ENCODE peak calls at places on chromosomes 11 and 22, in nine cellular contexts. One of them, this sample, is unnamed.

GRCh38 chr22:23849009-23850006 is 8.4 kb upstream of the SLC2A11 start:
- DNase-seq in B cell: peak; percentile 93
- DNase-seq in activated CD4-positive, alpha-beta T cell treated with anti-CD3 and anti-CD28 coated beads, Interleukin-2, amount 50 U/mL, for 4 hours: peak; percentile 83
- DNase-seq in CD8-positive, alpha-beta memory T cell: peak; percentile 82
- DNase-seq in stimulated activated CD4-positive, alpha-beta T cell treated with anti-CD3 and anti-CD28 coated beads, Interleukin-4, amount 100 ng/mL, for 48 hours: peak; percentile 81
- DNase-seq in NCI-H226: peak; percentile 12
- DNase-seq in choroid plexus epithelial cell: peak; percentile 65
- DNase-seq in GM12864: no peak
- DNase-seq in posterior cingulate gyrus: peak; percentile 88
- DNase-seq in this sample: peak; percentile 79

GRCh38 chr11:57387284-57388030 is 3.0 kb downstream of the PRG2 start:
- DNase-seq in B cell: no peak
- DNase-seq in activated CD4-positive, alpha-beta T cell treated with anti-CD3 and anti-CD28 coated beads, Interleukin-2, amount 50 U/mL, for 4 hours: no peak
- DNase-seq in CD8-positive, alpha-beta memory T cell: no peak
- DNase-seq in stimulated activated CD4-positive, alpha-beta T cell treated with anti-CD3 and anti-CD28 coated beads, Interleukin-4, amount 100 ng/mL, for 48 hours: no peak
- DNase-seq in NCI-H226: no peak
- DNase-seq in choroid plexus epithelial cell: peak; percentile 42
- DNase-seq in GM12864: no peak
- DNase-seq in posterior cingulate gyrus: peak; percentile 38
- DNase-seq in this sample: no peak

GRCh38 chr11:23364076-23364475 is 503.8 kb upstream of the CCDC179 start:
- DNase-seq in B cell: no peak
- DNase-seq in activated CD4-positive, alpha-beta T cell treated with anti-CD3 and anti-CD28 coated beads, Interleukin-2, amount 50 U/mL, for 4 hours: no peak
- DNase-seq in CD8-positive, alpha-beta memory T cell: no peak
- DNase-seq in stimulated activated CD4-positive, alpha-beta T cell treated with anti-CD3 and anti-CD28 coated beads, Interleukin-4, amount 100 ng/mL, for 48 hours: no peak
- DNase-seq in NCI-H226: no peak
- DNase-seq in choroid plexus epithelial cell: no peak
- DNase-seq in GM12864: no peak
- DNase-seq in posterior cingulate gyrus: no peak
- DNase-seq in this sample: no peak

GRCh38 chr11:7577883-7578242 is 64.1 kb downstream of the PPFIBP2 start:
- DNase-seq in B cell: no peak
- DNase-seq in activated CD4-positive, alpha-beta T cell treated with anti-CD3 and anti-CD28 coated beads, Interleukin-2, amount 50 U/mL, for 4 hours: no peak
- DNase-seq in CD8-positive, alpha-beta memory T cell: no peak
- DNase-seq in stimulated activated CD4-positive, alpha-beta T cell treated with anti-CD3 and anti-CD28 coated beads, Interleukin-4, amount 100 ng/mL, for 48 hours: no peak
- DNase-seq in NCI-H226: no peak
- DNase-seq in choroid plexus epithelial cell: peak; percentile 73
- DNase-seq in GM12864: no peak
- DNase-seq in posterior cingulate gyrus: no peak
- DNase-seq in this sample: no peak

GRCh38 chr11:107720305-107720775 is 8.5 kb upstream of the SLN start:
- DNase-seq in B cell: no peak
- DNase-seq in activated CD4-positive, alpha-beta T cell treated with anti-CD3 and anti-CD28 coated beads, Interleukin-2, amount 50 U/mL, for 4 hours: no peak
- DNase-seq in CD8-positive, alpha-beta memory T cell: no peak
- DNase-seq in stimulated activated CD4-positive, alpha-beta T cell treated with anti-CD3 and anti-CD28 coated beads, Interleukin-4, amount 100 ng/mL, for 48 hours: no peak
- DNase-seq in NCI-H226: peak; percentile 55
- DNase-seq in choroid plexus epithelial cell: no peak
- DNase-seq in GM12864: no peak
- DNase-seq in posterior cingulate gyrus: no peak
- DNase-seq in this sample: no peak

GRCh38 chr22:31630331-31631329 is 31.4 kb downstream of the PISD start:
- DNase-seq in B cell: peak; percentile 97
- DNase-seq in activated CD4-positive, alpha-beta T cell treated with anti-CD3 and anti-CD28 coated beads, Interleukin-2, amount 50 U/mL, for 4 hours: peak; percentile 85
- DNase-seq in CD8-positive, alpha-beta memory T cell: peak; percentile 86
- DNase-seq in stimulated activated CD4-positive, alpha-beta T cell treated with anti-CD3 and anti-CD28 coated beads, Interleukin-4, amount 100 ng/mL, for 48 hours: peak; percentile 82
- DNase-seq in NCI-H226: peak; percentile 74
- DNase-seq in choroid plexus epithelial cell: peak; percentile 85
- DNase-seq in GM12864: no peak
- DNase-seq in posterior cingulate gyrus: peak; percentile 57
- DNase-seq in this sample: peak; percentile 79

GRCh38 chr22:31942091-31942490 is 2.2 kb upstream of the YWHAH start:
- DNase-seq in B cell: no peak
- DNase-seq in activated CD4-positive, alpha-beta T cell treated with anti-CD3 and anti-CD28 coated beads, Interleukin-2, amount 50 U/mL, for 4 hours: no peak
- DNase-seq in CD8-positive, alpha-beta memory T cell: no peak
- DNase-seq in stimulated activated CD4-positive, alpha-beta T cell treated with anti-CD3 and anti-CD28 coated beads, Interleukin-4, amount 100 ng/mL, for 48 hours: no peak
- DNase-seq in NCI-H226: no peak
- DNase-seq in choroid plexus epithelial cell: no peak
- DNase-seq in GM12864: no peak
- DNase-seq in posterior cingulate gyrus: no peak
- DNase-seq in this sample: no peak

GRCh38 chr22:19178659-19179471 is at the start of gene SLC25A1:
- DNase-seq in B cell: peak; percentile 92
- DNase-seq in activated CD4-positive, alpha-beta T cell treated with anti-CD3 and anti-CD28 coated beads, Interleukin-2, amount 50 U/mL, for 4 hours: peak; percentile 67
- DNase-seq in CD8-positive, alpha-beta memory T cell: peak; percentile 78
- DNase-seq in stimulated activated CD4-positive, alpha-beta T cell treated with anti-CD3 and anti-CD28 coated beads, Interleukin-4, amount 100 ng/mL, for 48 hours: peak; percentile 90
- DNase-seq in NCI-H226: peak; percentile 60
- DNase-seq in choroid plexus epithelial cell: peak; percentile 89
- DNase-seq in GM12864: peak; percentile 44
- DNase-seq in posterior cingulate gyrus: peak; percentile 96
- DNase-seq in this sample: peak; percentile 91

GRCh38 chr11:1839924-1840779 is 1.4 kb downstream of the TNNI2 start:
- DNase-seq in B cell: peak; percentile 94
- DNase-seq in activated CD4-positive, alpha-beta T cell treated with anti-CD3 and anti-CD28 coated beads, Interleukin-2, amount 50 U/mL, for 4 hours: no peak
- DNase-seq in CD8-positive, alpha-beta memory T cell: no peak
- DNase-seq in stimulated activated CD4-positive, alpha-beta T cell treated with anti-CD3 and anti-CD28 coated beads, Interleukin-4, amount 100 ng/mL, for 48 hours: no peak
- DNase-seq in NCI-H226: no peak
- DNase-seq in choroid plexus epithelial cell: no peak
- DNase-seq in GM12864: peak; percentile 45
- DNase-seq in posterior cingulate gyrus: no peak
- DNase-seq in this sample: no peak

GRCh38 chr11:9803685-9804413 is 140.0 kb downstream of the SWAP70 start:
- DNase-seq in B cell: no peak
- DNase-seq in activated CD4-positive, alpha-beta T cell treated with anti-CD3 and anti-CD28 coated beads, Interleukin-2, amount 50 U/mL, for 4 hours: no peak
- DNase-seq in CD8-positive, alpha-beta memory T cell: no peak
- DNase-seq in stimulated activated CD4-positive, alpha-beta T cell treated with anti-CD3 and anti-CD28 coated beads, Interleukin-4, amount 100 ng/mL, for 48 hours: no peak
- DNase-seq in NCI-H226: peak; percentile 44
- DNase-seq in choroid plexus epithelial cell: peak; percentile 62
- DNase-seq in GM12864: no peak
- DNase-seq in posterior cingulate gyrus: no peak
- DNase-seq in this sample: no peak

GRCh38 chr11:2549876-2550605 is 105.2 kb downstream of the KCNQ1 start:
- DNase-seq in B cell: no peak
- DNase-seq in activated CD4-positive, alpha-beta T cell treated with anti-CD3 and anti-CD28 coated beads, Interleukin-2, amount 50 U/mL, for 4 hours: no peak
- DNase-seq in CD8-positive, alpha-beta memory T cell: no peak
- DNase-seq in stimulated activated CD4-positive, alpha-beta T cell treated with anti-CD3 and anti-CD28 coated beads, Interleukin-4, amount 100 ng/mL, for 48 hours: no peak
- DNase-seq in NCI-H226: no peak
- DNase-seq in choroid plexus epithelial cell: no peak
- DNase-seq in GM12864: no peak
- DNase-seq in posterior cingulate gyrus: peak; percentile 43
- DNase-seq in this sample: no peak

GRCh38 chr11:17066691-17067090 is 10.8 kb downstream of the RPS13 start:
- DNase-seq in B cell: no peak
- DNase-seq in activated CD4-positive, alpha-beta T cell treated with anti-CD3 and anti-CD28 coated beads, Interleukin-2, amount 50 U/mL, for 4 hours: no peak
- DNase-seq in CD8-positive, alpha-beta memory T cell: no peak
- DNase-seq in stimulated activated CD4-positive, alpha-beta T cell treated with anti-CD3 and anti-CD28 coated beads, Interleukin-4, amount 100 ng/mL, for 48 hours: no peak
- DNase-seq in NCI-H226: no peak
- DNase-seq in choroid plexus epithelial cell: no peak
- DNase-seq in GM12864: no peak
- DNase-seq in posterior cingulate gyrus: no peak
- DNase-seq in this sample: no peak

GRCh38 chr11:35083181-35084061 is 55.5 kb upstream of the CD44 start:
- DNase-seq in B cell: peak; percentile 70
- DNase-seq in activated CD4-positive, alpha-beta T cell treated with anti-CD3 and anti-CD28 coated beads, Interleukin-2, amount 50 U/mL, for 4 hours: peak; percentile 42
- DNase-seq in CD8-positive, alpha-beta memory T cell: peak; percentile 46
- DNase-seq in stimulated activated CD4-positive, alpha-beta T cell treated with anti-CD3 and anti-CD28 coated beads, Interleukin-4, amount 100 ng/mL, for 48 hours: peak; percentile 52
- DNase-seq in NCI-H226: peak; percentile 99
- DNase-seq in choroid plexus epithelial cell: peak; percentile 99
- DNase-seq in GM12864: peak; percentile 77
- DNase-seq in posterior cingulate gyrus: no peak
- DNase-seq in this sample: no peak

GRCh38 chr11:44916797-44917196 is 33.9 kb downstream of the TP53I11 start:
- DNase-seq in B cell: no peak
- DNase-seq in activated CD4-positive, alpha-beta T cell treated with anti-CD3 and anti-CD28 coated beads, Interleukin-2, amount 50 U/mL, for 4 hours: no peak
- DNase-seq in CD8-positive, alpha-beta memory T cell: no peak
- DNase-seq in stimulated activated CD4-positive, alpha-beta T cell treated with anti-CD3 and anti-CD28 coated beads, Interleukin-4, amount 100 ng/mL, for 48 hours: no peak
- DNase-seq in NCI-H226: no peak
- DNase-seq in choroid plexus epithelial cell: no peak
- DNase-seq in GM12864: no peak
- DNase-seq in posterior cingulate gyrus: no peak
- DNase-seq in this sample: no peak

GRCh38 chr11:69558519-69558941 is 77.1 kb downstream of the LINC01488 start:
- DNase-seq in B cell: no peak
- DNase-seq in activated CD4-positive, alpha-beta T cell treated with anti-CD3 and anti-CD28 coated beads, Interleukin-2, amount 50 U/mL, for 4 hours: peak; percentile 29
- DNase-seq in CD8-positive, alpha-beta memory T cell: no peak
- DNase-seq in stimulated activated CD4-positive, alpha-beta T cell treated with anti-CD3 and anti-CD28 coated beads, Interleukin-4, amount 100 ng/mL, for 48 hours: peak; percentile 16
- DNase-seq in NCI-H226: no peak
- DNase-seq in choroid plexus epithelial cell: no peak
- DNase-seq in GM12864: no peak
- DNase-seq in posterior cingulate gyrus: no peak
- DNase-seq in this sample: no peak

GRCh38 chr11:34250732-34251639 is 106.8 kb downstream of the ABTB2 start:
- DNase-seq in B cell: peak; percentile 81
- DNase-seq in activated CD4-positive, alpha-beta T cell treated with anti-CD3 and anti-CD28 coated beads, Interleukin-2, amount 50 U/mL, for 4 hours: peak; percentile 64
- DNase-seq in CD8-positive, alpha-beta memory T cell: peak; percentile 66
- DNase-seq in stimulated activated CD4-positive, alpha-beta T cell treated with anti-CD3 and anti-CD28 coated beads, Interleukin-4, amount 100 ng/mL, for 48 hours: peak; percentile 50
- DNase-seq in NCI-H226: peak; percentile 73
- DNase-seq in choroid plexus epithelial cell: peak; percentile 28
- DNase-seq in GM12864: no peak
- DNase-seq in posterior cingulate gyrus: peak; percentile 43
- DNase-seq in this sample: no peak

GRCh38 chr11:59145534-59145933 is 2.9 kb downstream of the FAM111A start:
- DNase-seq in B cell: no peak
- DNase-seq in activated CD4-positive, alpha-beta T cell treated with anti-CD3 and anti-CD28 coated beads, Interleukin-2, amount 50 U/mL, for 4 hours: no peak
- DNase-seq in CD8-positive, alpha-beta memory T cell: no peak
- DNase-seq in stimulated activated CD4-positive, alpha-beta T cell treated with anti-CD3 and anti-CD28 coated beads, Interleukin-4, amount 100 ng/mL, for 48 hours: no peak
- DNase-seq in NCI-H226: peak; percentile 27
- DNase-seq in choroid plexus epithelial cell: peak; percentile 82
- DNase-seq in GM12864: no peak
- DNase-seq in posterior cingulate gyrus: no peak
- DNase-seq in this sample: no peak

GRCh38 chr22:48902983-48903650 is 924.6 kb downstream of the BRD1 start:
- DNase-seq in B cell: no peak
- DNase-seq in activated CD4-positive, alpha-beta T cell treated with anti-CD3 and anti-CD28 coated beads, Interleukin-2, amount 50 U/mL, for 4 hours: no peak
- DNase-seq in CD8-positive, alpha-beta memory T cell: no peak
- DNase-seq in stimulated activated CD4-positive, alpha-beta T cell treated with anti-CD3 and anti-CD28 coated beads, Interleukin-4, amount 100 ng/mL, for 48 hours: no peak
- DNase-seq in NCI-H226: no peak
- DNase-seq in choroid plexus epithelial cell: no peak
- DNase-seq in GM12864: no peak
- DNase-seq in posterior cingulate gyrus: no peak
- DNase-seq in this sample: no peak

GRCh38 chr11:133827556-133827955 is 17.8 kb downstream of the SPATA19 start:
- DNase-seq in B cell: no peak
- DNase-seq in activated CD4-positive, alpha-beta T cell treated with anti-CD3 and anti-CD28 coated beads, Interleukin-2, amount 50 U/mL, for 4 hours: no peak
- DNase-seq in CD8-positive, alpha-beta memory T cell: no peak
- DNase-seq in stimulated activated CD4-positive, alpha-beta T cell treated with anti-CD3 and anti-CD28 coated beads, Interleukin-4, amount 100 ng/mL, for 48 hours: no peak
- DNase-seq in NCI-H226: no peak
- DNase-seq in choroid plexus epithelial cell: no peak
- DNase-seq in GM12864: no peak
- DNase-seq in posterior cingulate gyrus: no peak
- DNase-seq in this sample: no peak

GRCh38 chr11:119590651-119591308 is 138.2 kb downstream of the NECTIN1 start:
- DNase-seq in B cell: no peak
- DNase-seq in activated CD4-positive, alpha-beta T cell treated with anti-CD3 and anti-CD28 coated beads, Interleukin-2, amount 50 U/mL, for 4 hours: no peak
- DNase-seq in CD8-positive, alpha-beta memory T cell: no peak
- DNase-seq in stimulated activated CD4-positive, alpha-beta T cell treated with anti-CD3 and anti-CD28 coated beads, Interleukin-4, amount 100 ng/mL, for 48 hours: no peak
- DNase-seq in NCI-H226: peak; percentile 76
- DNase-seq in choroid plexus epithelial cell: no peak
- DNase-seq in GM12864: no peak
- DNase-seq in posterior cingulate gyrus: no peak
- DNase-seq in this sample: peak; percentile 42

GRCh38 chr22:26168199-26168915 is 905 bp upstream of the SEZ6L start:
- DNase-seq in B cell: no peak
- DNase-seq in activated CD4-positive, alpha-beta T cell treated with anti-CD3 and anti-CD28 coated beads, Interleukin-2, amount 50 U/mL, for 4 hours: no peak
- DNase-seq in CD8-positive, alpha-beta memory T cell: no peak
- DNase-seq in stimulated activated CD4-positive, alpha-beta T cell treated with anti-CD3 and anti-CD28 coated beads, Interleukin-4, amount 100 ng/mL, for 48 hours: no peak
- DNase-seq in NCI-H226: no peak
- DNase-seq in choroid plexus epithelial cell: no peak
- DNase-seq in GM12864: no peak
- DNase-seq in posterior cingulate gyrus: no peak
- DNase-seq in this sample: no peak

GRCh38 chr22:22171357-22172218 is 73.0 kb upstream of the VPREB1 start:
- DNase-seq in B cell: no peak
- DNase-seq in activated CD4-positive, alpha-beta T cell treated with anti-CD3 and anti-CD28 coated beads, Interleukin-2, amount 50 U/mL, for 4 hours: no peak
- DNase-seq in CD8-positive, alpha-beta memory T cell: no peak
- DNase-seq in stimulated activated CD4-positive, alpha-beta T cell treated with anti-CD3 and anti-CD28 coated beads, Interleukin-4, amount 100 ng/mL, for 48 hours: no peak
- DNase-seq in NCI-H226: no peak
- DNase-seq in choroid plexus epithelial cell: peak; percentile 18
- DNase-seq in GM12864: no peak
- DNase-seq in posterior cingulate gyrus: no peak
- DNase-seq in this sample: no peak

GRCh38 chr22:24845036-24845918 is 39.3 kb downstream of the SGSM1 start:
- DNase-seq in B cell: no peak
- DNase-seq in activated CD4-positive, alpha-beta T cell treated with anti-CD3 and anti-CD28 coated beads, Interleukin-2, amount 50 U/mL, for 4 hours: no peak
- DNase-seq in CD8-positive, alpha-beta memory T cell: no peak
- DNase-seq in stimulated activated CD4-positive, alpha-beta T cell treated with anti-CD3 and anti-CD28 coated beads, Interleukin-4, amount 100 ng/mL, for 48 hours: no peak
- DNase-seq in NCI-H226: no peak
- DNase-seq in choroid plexus epithelial cell: peak; percentile 33
- DNase-seq in GM12864: no peak
- DNase-seq in posterior cingulate gyrus: no peak
- DNase-seq in this sample: no peak

GRCh38 chr11:76578655-76579046 is 91.9 kb downstream of the LRRC32 start:
- DNase-seq in B cell: no peak
- DNase-seq in activated CD4-positive, alpha-beta T cell treated with anti-CD3 and anti-CD28 coated beads, Interleukin-2, amount 50 U/mL, for 4 hours: no peak
- DNase-seq in CD8-positive, alpha-beta memory T cell: no peak
- DNase-seq in stimulated activated CD4-positive, alpha-beta T cell treated with anti-CD3 and anti-CD28 coated beads, Interleukin-4, amount 100 ng/mL, for 48 hours: no peak
- DNase-seq in NCI-H226: no peak
- DNase-seq in choroid plexus epithelial cell: no peak
- DNase-seq in GM12864: no peak
- DNase-seq in posterior cingulate gyrus: no peak
- DNase-seq in this sample: no peak

GRCh38 chr11:72575533-72576170 is 98.6 kb downstream of the PDE2A start:
- DNase-seq in B cell: no peak
- DNase-seq in activated CD4-positive, alpha-beta T cell treated with anti-CD3 and anti-CD28 coated beads, Interleukin-2, amount 50 U/mL, for 4 hours: no peak
- DNase-seq in CD8-positive, alpha-beta memory T cell: no peak
- DNase-seq in stimulated activated CD4-positive, alpha-beta T cell treated with anti-CD3 and anti-CD28 coated beads, Interleukin-4, amount 100 ng/mL, for 48 hours: no peak
- DNase-seq in NCI-H226: no peak
- DNase-seq in choroid plexus epithelial cell: no peak
- DNase-seq in GM12864: no peak
- DNase-seq in posterior cingulate gyrus: no peak
- DNase-seq in this sample: no peak

GRCh38 chr11:77842451-77843121 is 21.6 kb downstream of the AAMDC start:
- DNase-seq in B cell: no peak
- DNase-seq in activated CD4-positive, alpha-beta T cell treated with anti-CD3 and anti-CD28 coated beads, Interleukin-2, amount 50 U/mL, for 4 hours: no peak
- DNase-seq in CD8-positive, alpha-beta memory T cell: no peak
- DNase-seq in stimulated activated CD4-positive, alpha-beta T cell treated with anti-CD3 and anti-CD28 coated beads, Interleukin-4, amount 100 ng/mL, for 48 hours: no peak
- DNase-seq in NCI-H226: peak; percentile 67
- DNase-seq in choroid plexus epithelial cell: peak; percentile 60
- DNase-seq in GM12864: no peak
- DNase-seq in posterior cingulate gyrus: no peak
- DNase-seq in this sample: no peak

GRCh38 chr22:38953577-38954413 is 3.6 kb upstream of the APOBEC3A start:
- DNase-seq in B cell: no peak
- DNase-seq in activated CD4-positive, alpha-beta T cell treated with anti-CD3 and anti-CD28 coated beads, Interleukin-2, amount 50 U/mL, for 4 hours: peak; percentile 31
- DNase-seq in CD8-positive, alpha-beta memory T cell: no peak
- DNase-seq in stimulated activated CD4-positive, alpha-beta T cell treated with anti-CD3 and anti-CD28 coated beads, Interleukin-4, amount 100 ng/mL, for 48 hours: peak; percentile 77
- DNase-seq in NCI-H226: no peak
- DNase-seq in choroid plexus epithelial cell: no peak
- DNase-seq in GM12864: peak; percentile 91
- DNase-seq in posterior cingulate gyrus: no peak
- DNase-seq in this sample: no peak

GRCh38 chr22:37210041-37210803 is 2.1 kb downstream of the SSTR3 start:
- DNase-seq in B cell: peak; percentile 22
- DNase-seq in activated CD4-positive, alpha-beta T cell treated with anti-CD3 and anti-CD28 coated beads, Interleukin-2, amount 50 U/mL, for 4 hours: no peak
- DNase-seq in CD8-positive, alpha-beta memory T cell: no peak
- DNase-seq in stimulated activated CD4-positive, alpha-beta T cell treated with anti-CD3 and anti-CD28 coated beads, Interleukin-4, amount 100 ng/mL, for 48 hours: no peak
- DNase-seq in NCI-H226: no peak
- DNase-seq in choroid plexus epithelial cell: no peak
- DNase-seq in GM12864: no peak
- DNase-seq in posterior cingulate gyrus: no peak
- DNase-seq in this sample: no peak

GRCh38 chr11:12771875-12772274 is 97.7 kb downstream of the TEAD1 start:
- DNase-seq in B cell: no peak
- DNase-seq in activated CD4-positive, alpha-beta T cell treated with anti-CD3 and anti-CD28 coated beads, Interleukin-2, amount 50 U/mL, for 4 hours: no peak
- DNase-seq in CD8-positive, alpha-beta memory T cell: no peak
- DNase-seq in stimulated activated CD4-positive, alpha-beta T cell treated with anti-CD3 and anti-CD28 coated beads, Interleukin-4, amount 100 ng/mL, for 48 hours: no peak
- DNase-seq in NCI-H226: peak; percentile 17
- DNase-seq in choroid plexus epithelial cell: peak; percentile 41
- DNase-seq in GM12864: peak; percentile 21
- DNase-seq in posterior cingulate gyrus: no peak
- DNase-seq in this sample: no peak

GRCh38 chr11:71364176-71364671 is 84.0 kb downstream of the DHCR7 start:
- DNase-seq in B cell: no peak
- DNase-seq in activated CD4-positive, alpha-beta T cell treated with anti-CD3 and anti-CD28 coated beads, Interleukin-2, amount 50 U/mL, for 4 hours: no peak
- DNase-seq in CD8-positive, alpha-beta memory T cell: no peak
- DNase-seq in stimulated activated CD4-positive, alpha-beta T cell treated with anti-CD3 and anti-CD28 coated beads, Interleukin-4, amount 100 ng/mL, for 48 hours: no peak
- DNase-seq in NCI-H226: no peak
- DNase-seq in choroid plexus epithelial cell: no peak
- DNase-seq in GM12864: no peak
- DNase-seq in posterior cingulate gyrus: peak; percentile 63
- DNase-seq in this sample: peak; percentile 44

GRCh38 chr11:9639099-9639498 is 24.8 kb upstream of the SWAP70 start:
- DNase-seq in B cell: no peak
- DNase-seq in activated CD4-positive, alpha-beta T cell treated with anti-CD3 and anti-CD28 coated beads, Interleukin-2, amount 50 U/mL, for 4 hours: no peak
- DNase-seq in CD8-positive, alpha-beta memory T cell: no peak
- DNase-seq in stimulated activated CD4-positive, alpha-beta T cell treated with anti-CD3 and anti-CD28 coated beads, Interleukin-4, amount 100 ng/mL, for 48 hours: no peak
- DNase-seq in NCI-H226: no peak
- DNase-seq in choroid plexus epithelial cell: no peak
- DNase-seq in GM12864: no peak
- DNase-seq in posterior cingulate gyrus: no peak
- DNase-seq in this sample: no peak